ENCODE peak calls at places on chromosomes 3 and 15, in eight cellular contexts. One of them, this sample, is unnamed.

GRCh38 chr3:127959873-127960272 is 44.8 kb downstream of the KBTBD12 start:
- DNase-seq in fibroblast of lung: peak; percentile 43
- DNase-seq in Peyer's patch: no peak
- DNase-seq in K562: peak; percentile 20
- DNase-seq in body of pancreas: peak; percentile 59
- DNase-seq in A549: peak; percentile 37
- DNase-seq in progenitor cell of endocrine pancreas: peak; percentile 43
- DNase-seq in NB4: peak; percentile 57
- DNase-seq in this sample: no peak

GRCh38 chr3:141659821-141660597 is 78.1 kb upstream of the RNF7 start:
- DNase-seq in fibroblast of lung: peak; percentile 26
- DNase-seq in Peyer's patch: peak; percentile 62
- DNase-seq in K562: peak; percentile 47
- DNase-seq in body of pancreas: peak; percentile 68
- DNase-seq in A549: peak; percentile 26
- DNase-seq in progenitor cell of endocrine pancreas: peak; percentile 63
- DNase-seq in NB4: peak; percentile 52
- DNase-seq in this sample: no peak

GRCh38 chr15:58355965-58356358 is 75.8 kb upstream of the LIPC start:
- DNase-seq in fibroblast of lung: no peak
- DNase-seq in Peyer's patch: no peak
- DNase-seq in K562: no peak
- DNase-seq in body of pancreas: no peak
- DNase-seq in A549: no peak
- DNase-seq in progenitor cell of endocrine pancreas: no peak
- DNase-seq in NB4: no peak
- DNase-seq in this sample: no peak

GRCh38 chr3:152316318-152316717 is 47.6 kb downstream of the MBNL1 start:
- DNase-seq in fibroblast of lung: no peak
- DNase-seq in Peyer's patch: no peak
- DNase-seq in K562: no peak
- DNase-seq in body of pancreas: no peak
- DNase-seq in A549: no peak
- DNase-seq in progenitor cell of endocrine pancreas: no peak
- DNase-seq in NB4: no peak
- DNase-seq in this sample: no peak

GRCh38 chr15:92839696-92840095 is 60.4 kb upstream of the CHD2 start:
- DNase-seq in fibroblast of lung: no peak
- DNase-seq in Peyer's patch: no peak
- DNase-seq in K562: no peak
- DNase-seq in body of pancreas: peak; percentile 28
- DNase-seq in A549: no peak
- DNase-seq in progenitor cell of endocrine pancreas: no peak
- DNase-seq in NB4: no peak
- DNase-seq in this sample: no peak

GRCh38 chr15:91694829-91695205 is 158.7 kb upstream of the SLCO3A1 start:
- DNase-seq in fibroblast of lung: peak; percentile 80
- DNase-seq in Peyer's patch: no peak
- DNase-seq in K562: no peak
- DNase-seq in body of pancreas: peak; percentile 58
- DNase-seq in A549: peak; percentile 15
- DNase-seq in progenitor cell of endocrine pancreas: no peak
- DNase-seq in NB4: peak; percentile 25
- DNase-seq in this sample: no peak

GRCh38 chr3:62724503-62724902 is 150.7 kb downstream of the CADPS start:
- DNase-seq in fibroblast of lung: no peak
- DNase-seq in Peyer's patch: no peak
- DNase-seq in K562: no peak
- DNase-seq in body of pancreas: no peak
- DNase-seq in A549: no peak
- DNase-seq in progenitor cell of endocrine pancreas: no peak
- DNase-seq in NB4: no peak
- DNase-seq in this sample: no peak

GRCh38 chr3:67489816-67490215 is 164.6 kb downstream of the SUCLG2 start:
- DNase-seq in fibroblast of lung: peak; percentile 8
- DNase-seq in Peyer's patch: no peak
- DNase-seq in K562: no peak
- DNase-seq in body of pancreas: no peak
- DNase-seq in A549: no peak
- DNase-seq in progenitor cell of endocrine pancreas: no peak
- DNase-seq in NB4: no peak
- DNase-seq in this sample: no peak

GRCh38 chr3:146395164-146395563 is 74.2 kb downstream of the PLSCR2 start:
- DNase-seq in fibroblast of lung: no peak
- DNase-seq in Peyer's patch: no peak
- DNase-seq in K562: no peak
- DNase-seq in body of pancreas: no peak
- DNase-seq in A549: no peak
- DNase-seq in progenitor cell of endocrine pancreas: no peak
- DNase-seq in NB4: no peak
- DNase-seq in this sample: no peak

GRCh38 chr3:8621872-8622271 is 22.7 kb downstream of the SSUH2 start:
- DNase-seq in fibroblast of lung: peak; percentile 94
- DNase-seq in Peyer's patch: no peak
- DNase-seq in K562: no peak
- DNase-seq in body of pancreas: peak; percentile 37
- DNase-seq in A549: no peak
- DNase-seq in progenitor cell of endocrine pancreas: no peak
- DNase-seq in NB4: no peak
- DNase-seq in this sample: no peak

GRCh38 chr3:177525987-177526712 is 328.9 kb upstream of the TBL1XR1 start:
- DNase-seq in fibroblast of lung: no peak
- DNase-seq in Peyer's patch: no peak
- DNase-seq in K562: no peak
- DNase-seq in body of pancreas: peak; percentile 37
- DNase-seq in A549: no peak
- DNase-seq in progenitor cell of endocrine pancreas: no peak
- DNase-seq in NB4: peak; percentile 66
- DNase-seq in this sample: no peak

GRCh38 chr3:187713504-187713903 is 11.1 kb upstream of the RTP2 start:
- DNase-seq in fibroblast of lung: peak; percentile 57
- DNase-seq in Peyer's patch: no peak
- DNase-seq in K562: peak; percentile 47
- DNase-seq in body of pancreas: no peak
- DNase-seq in A549: peak; percentile 41
- DNase-seq in progenitor cell of endocrine pancreas: no peak
- DNase-seq in NB4: peak; percentile 51
- DNase-seq in this sample: no peak

GRCh38 chr3:193095366-193095765 is 145.7 kb upstream of the PLAAT1 start:
- DNase-seq in fibroblast of lung: no peak
- DNase-seq in Peyer's patch: no peak
- DNase-seq in K562: no peak
- DNase-seq in body of pancreas: peak; percentile 47
- DNase-seq in A549: no peak
- DNase-seq in progenitor cell of endocrine pancreas: no peak
- DNase-seq in NB4: no peak
- DNase-seq in this sample: no peak

GRCh38 chr3:65819896-65820295 is 218.8 kb downstream of the MAGI1 start:
- DNase-seq in fibroblast of lung: no peak
- DNase-seq in Peyer's patch: no peak
- DNase-seq in K562: no peak
- DNase-seq in body of pancreas: no peak
- DNase-seq in A549: no peak
- DNase-seq in progenitor cell of endocrine pancreas: no peak
- DNase-seq in NB4: no peak
- DNase-seq in this sample: no peak

GRCh38 chr3:170709046-170709445 is 123.2 kb upstream of the SLC7A14 start:
- DNase-seq in fibroblast of lung: peak; percentile 95
- DNase-seq in Peyer's patch: no peak
- DNase-seq in K562: no peak
- DNase-seq in body of pancreas: peak; percentile 20
- DNase-seq in A549: no peak
- DNase-seq in progenitor cell of endocrine pancreas: no peak
- DNase-seq in NB4: peak; percentile 42
- DNase-seq in this sample: no peak

GRCh38 chr3:195897853-195898415 is 10.4 kb downstream of the TNK2 start:
- DNase-seq in fibroblast of lung: no peak
- DNase-seq in Peyer's patch: no peak
- DNase-seq in K562: no peak
- DNase-seq in body of pancreas: no peak
- DNase-seq in A549: no peak
- DNase-seq in progenitor cell of endocrine pancreas: no peak
- DNase-seq in NB4: no peak
- DNase-seq in this sample: no peak
- TF ChIP-seq CTCF in fibroblast of lung: no peak
- TF ChIP-seq CTCF in Peyer's patch: no peak
- TF ChIP-seq CTCF in K562: no peak
- TF ChIP-seq CTCF in body of pancreas: no peak
- TF ChIP-seq CTCF in A549: no peak
- TF ChIP-seq CTCF in progenitor cell of endocrine pancreas: peak; percentile 29
- TF ChIP-seq CTCF in NB4: no peak
- TF ChIP-seq CTCF in this sample: no peak

DNA sequence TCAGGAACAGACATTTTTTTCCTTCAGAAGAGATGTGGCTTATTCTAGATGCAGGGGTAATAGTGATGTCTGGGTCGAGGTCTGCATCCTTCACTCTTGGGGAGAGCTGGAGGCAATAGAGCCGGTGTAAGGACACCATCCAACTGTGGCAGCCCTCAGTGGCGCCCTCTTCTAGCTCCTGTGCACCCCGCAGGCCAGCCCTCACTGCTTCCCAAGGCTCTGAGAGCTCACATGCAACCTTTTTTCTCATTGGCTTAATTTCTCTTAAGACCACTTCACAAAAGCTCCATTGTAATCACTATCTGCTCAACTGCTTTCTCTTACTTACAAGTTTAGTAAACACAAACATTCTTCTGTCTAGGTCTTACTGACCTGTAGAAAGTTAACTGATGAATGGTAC is 3.9 kb upstream of the VPS8 start:
- DNase-seq in fibroblast of lung: no peak
- DNase-seq in Peyer's patch: no peak
- DNase-seq in K562: peak; percentile 40
- DNase-seq in body of pancreas: no peak
- DNase-seq in A549: peak; percentile 17
- DNase-seq in progenitor cell of endocrine pancreas: no peak
- DNase-seq in NB4: peak; percentile 54
- DNase-seq in this sample: no peak
- TF ChIP-seq CTCF in fibroblast of lung: no peak
- TF ChIP-seq CTCF in Peyer's patch: peak; percentile 15
- TF ChIP-seq CTCF in K562: peak; percentile 56
- TF ChIP-seq CTCF in body of pancreas: no peak
- TF ChIP-seq CTCF in A549: no peak
- TF ChIP-seq CTCF in progenitor cell of endocrine pancreas: peak; percentile 52
- TF ChIP-seq CTCF in NB4: peak; percentile 45
- TF ChIP-seq CTCF in this sample: peak; percentile 40

DNA sequence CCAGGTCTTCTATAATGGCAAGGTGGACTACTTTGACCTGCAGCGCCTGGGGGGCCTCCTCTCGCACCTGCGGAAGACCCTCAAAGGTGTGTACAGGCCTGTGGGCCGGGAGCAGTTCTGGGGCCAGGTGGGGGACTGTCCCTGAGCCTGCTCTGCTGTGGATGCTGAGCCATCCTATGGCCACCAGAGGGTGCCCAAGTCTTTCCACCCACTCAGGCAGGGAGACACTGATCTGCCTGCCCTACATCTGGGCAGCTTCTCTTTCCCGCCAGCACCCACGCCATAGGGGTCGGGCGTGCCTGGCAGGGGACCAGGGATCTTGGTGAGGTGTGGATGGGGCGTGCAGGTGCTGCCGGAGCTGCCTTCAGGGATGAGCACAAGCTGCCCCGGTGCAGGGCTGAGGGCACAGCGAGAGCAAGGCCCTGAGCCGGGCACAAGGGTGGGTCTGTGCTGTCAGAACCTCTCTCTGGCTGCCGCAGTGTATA is 14.1 kb downstream of the RNF123 start:
- DNase-seq in fibroblast of lung: peak; percentile 61
- DNase-seq in Peyer's patch: peak; percentile 70
- DNase-seq in K562: peak; percentile 68
- DNase-seq in body of pancreas: peak; percentile 75
- DNase-seq in A549: peak; percentile 58
- DNase-seq in progenitor cell of endocrine pancreas: peak; percentile 41
- DNase-seq in NB4: peak; percentile 68
- DNase-seq in this sample: peak; percentile 67
- TF ChIP-seq CTCF in fibroblast of lung: peak; percentile 78
- TF ChIP-seq CTCF in Peyer's patch: peak; percentile 82
- TF ChIP-seq CTCF in K562: peak; percentile 76
- TF ChIP-seq CTCF in body of pancreas: peak; percentile 85
- TF ChIP-seq CTCF in A549: peak; percentile 53
- TF ChIP-seq CTCF in progenitor cell of endocrine pancreas: peak; percentile 81
- TF ChIP-seq CTCF in NB4: peak; percentile 89
- TF ChIP-seq CTCF in this sample: peak; percentile 76

GRCh38 chr3:135450985-135451384 is 514.5 kb upstream of the PPP2R3A start:
- DNase-seq in fibroblast of lung: no peak
- DNase-seq in Peyer's patch: no peak
- DNase-seq in K562: no peak
- DNase-seq in body of pancreas: no peak
- DNase-seq in A549: no peak
- DNase-seq in progenitor cell of endocrine pancreas: no peak
- DNase-seq in NB4: peak; percentile 37
- DNase-seq in this sample: no peak
- TF ChIP-seq CTCF in fibroblast of lung: no peak
- TF ChIP-seq CTCF in Peyer's patch: no peak
- TF ChIP-seq CTCF in K562: no peak
- TF ChIP-seq CTCF in body of pancreas: no peak
- TF ChIP-seq CTCF in A549: no peak
- TF ChIP-seq CTCF in progenitor cell of endocrine pancreas: no peak
- TF ChIP-seq CTCF in NB4: no peak
- TF ChIP-seq CTCF in this sample: no peak

DNA sequence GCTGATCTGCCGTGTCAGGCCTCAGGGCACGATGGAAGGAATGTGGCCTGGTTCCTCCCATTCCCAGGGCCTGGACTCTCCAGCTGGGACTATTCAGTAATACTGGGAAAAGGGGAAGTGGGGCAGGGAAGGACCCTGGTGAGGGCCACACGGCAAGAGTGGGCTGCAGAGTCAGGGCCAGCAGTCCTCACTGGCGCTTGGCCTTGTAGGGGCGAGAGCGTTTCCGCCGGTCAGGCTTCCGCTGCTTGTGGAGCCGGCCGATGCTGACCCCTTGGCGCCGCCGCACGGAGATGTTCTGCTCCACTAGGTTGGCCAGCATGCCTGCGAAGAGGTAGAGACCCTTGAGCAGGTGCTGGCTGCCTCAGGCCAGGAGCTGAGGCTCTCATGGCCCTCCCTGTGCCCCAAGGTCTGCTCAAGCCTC is 42.8 kb downstream of the SEMA3G start:
- DNase-seq in fibroblast of lung: no peak
- DNase-seq in Peyer's patch: peak; percentile 31
- DNase-seq in K562: no peak
- DNase-seq in body of pancreas: no peak
- DNase-seq in A549: no peak
- DNase-seq in progenitor cell of endocrine pancreas: no peak
- DNase-seq in NB4: no peak
- DNase-seq in this sample: peak; percentile 38
- TF ChIP-seq CTCF in fibroblast of lung: no peak
- TF ChIP-seq CTCF in Peyer's patch: no peak
- TF ChIP-seq CTCF in K562: no peak
- TF ChIP-seq CTCF in body of pancreas: no peak
- TF ChIP-seq CTCF in A549: no peak
- TF ChIP-seq CTCF in progenitor cell of endocrine pancreas: no peak
- TF ChIP-seq CTCF in NB4: no peak
- TF ChIP-seq CTCF in this sample: no peak